ENCODE peak calls at places on chromosome 10, in ten cellular contexts. One of them, this sample, is unnamed.

GRCh38 chr10:131211146-131211545 is 100.4 kb downstream of the TCERG1L start:
- DNase-seq in upper lobe of left lung: peak; percentile 8
- DNase-seq in A549: no peak
- DNase-seq in transverse colon: no peak
- DNase-seq in suprapubic skin: no peak
- DNase-seq in testis: no peak
- DNase-seq in body of pancreas: no peak
- DNase-seq in IMR-90: no peak
- DNase-seq in NB4: no peak
- DNase-seq in adrenal gland: peak; percentile 46
- DNase-seq in this sample: no peak

GRCh38 chr10:46175311-46175710 is 111.5 kb upstream of the ANTXRL start:
- DNase-seq in body of pancreas: no peak
- DNase-seq in suprapubic skin: no peak
- DNase-seq in A549: no peak
- DNase-seq in testis: no peak
- DNase-seq in adrenal gland: no peak
- DNase-seq in transverse colon: no peak
- DNase-seq in IMR-90: no peak
- DNase-seq in upper lobe of left lung: no peak
- DNase-seq in NB4: no peak
- DNase-seq in this sample: no peak

GRCh38 chr10:48606530-48607355 is 1.9 kb upstream of the ARHGAP22 start:
- DNase-seq in adrenal gland: peak; percentile 60
- DNase-seq in upper lobe of left lung: peak; percentile 63
- DNase-seq in body of pancreas: peak; percentile 70
- DNase-seq in A549: peak; percentile 15
- DNase-seq in testis: peak; percentile 30
- DNase-seq in transverse colon: peak; percentile 25
- DNase-seq in IMR-90: peak; percentile 99
- DNase-seq in NB4: peak; percentile 98
- DNase-seq in suprapubic skin: no peak
- DNase-seq in this sample: peak; percentile 79

GRCh38 chr10:44969854-44970253 is 8.8 kb downstream of the DEPP1 start:
- DNase-seq in NB4: no peak
- DNase-seq in transverse colon: no peak
- DNase-seq in A549: no peak
- DNase-seq in body of pancreas: peak; percentile 66
- DNase-seq in testis: no peak
- DNase-seq in adrenal gland: no peak
- DNase-seq in suprapubic skin: no peak
- DNase-seq in IMR-90: no peak
- DNase-seq in upper lobe of left lung: no peak
- DNase-seq in this sample: peak; percentile 82

GRCh38 chr10:6327906-6328707 is 125.4 kb downstream of the PFKFB3 start:
- DNase-seq in upper lobe of left lung: no peak
- DNase-seq in transverse colon: no peak
- DNase-seq in NB4: no peak
- DNase-seq in adrenal gland: no peak
- DNase-seq in A549: no peak
- DNase-seq in body of pancreas: no peak
- DNase-seq in testis: no peak
- DNase-seq in IMR-90: no peak
- DNase-seq in suprapubic skin: no peak
- DNase-seq in this sample: no peak

GRCh38 chr10:110667620-110668343 is 23.6 kb downstream of the RBM20 start:
- DNase-seq in upper lobe of left lung: no peak
- DNase-seq in transverse colon: no peak
- DNase-seq in A549: no peak
- DNase-seq in body of pancreas: no peak
- DNase-seq in adrenal gland: no peak
- DNase-seq in suprapubic skin: no peak
- DNase-seq in NB4: no peak
- DNase-seq in testis: no peak
- DNase-seq in IMR-90: no peak
- DNase-seq in this sample: no peak

GRCh38 chr10:43427166-43427825 is 9.6 kb upstream of the ZNF487 start:
- DNase-seq in transverse colon: no peak
- DNase-seq in A549: no peak
- DNase-seq in upper lobe of left lung: no peak
- DNase-seq in NB4: no peak
- DNase-seq in testis: no peak
- DNase-seq in IMR-90: no peak
- DNase-seq in suprapubic skin: no peak
- DNase-seq in adrenal gland: no peak
- DNase-seq in body of pancreas: no peak
- DNase-seq in this sample: no peak

GRCh38 chr10:33337335-33337854 is 2.9 kb upstream of the NRP1 start:
- DNase-seq in adrenal gland: peak; percentile 73
- DNase-seq in transverse colon: no peak
- DNase-seq in suprapubic skin: no peak
- DNase-seq in upper lobe of left lung: no peak
- DNase-seq in A549: peak; percentile 48
- DNase-seq in NB4: no peak
- DNase-seq in testis: peak; percentile 42
- DNase-seq in IMR-90: peak; percentile 68
- DNase-seq in body of pancreas: peak; percentile 52
- DNase-seq in this sample: no peak

GRCh38 chr10:113326160-113327111 is 226.4 kb upstream of the HABP2 start:
- DNase-seq in A549: peak; percentile 86
- DNase-seq in NB4: peak; percentile 91
- DNase-seq in IMR-90: peak; percentile 81
- DNase-seq in transverse colon: peak; percentile 11
- DNase-seq in testis: peak; percentile 27
- DNase-seq in body of pancreas: peak; percentile 70
- DNase-seq in adrenal gland: peak; percentile 94
- DNase-seq in upper lobe of left lung: peak; percentile 59
- DNase-seq in suprapubic skin: peak; percentile 70
- DNase-seq in this sample: peak; percentile 55

GRCh38 chr10:44569193-44570091 is 184.5 kb upstream of the CXCL12 start:
- DNase-seq in suprapubic skin: no peak
- DNase-seq in A549: no peak
- DNase-seq in testis: peak; percentile 42
- DNase-seq in transverse colon: no peak
- DNase-seq in NB4: no peak
- DNase-seq in upper lobe of left lung: no peak
- DNase-seq in adrenal gland: peak; percentile 60
- DNase-seq in body of pancreas: peak; percentile 21
- DNase-seq in IMR-90: peak; percentile 89
- DNase-seq in this sample: peak; percentile 24

GRCh38 chr10:71462642-71462935 is 65.9 kb downstream of the CDH23 start:
- DNase-seq in IMR-90: no peak
- DNase-seq in body of pancreas: no peak
- DNase-seq in upper lobe of left lung: no peak
- DNase-seq in testis: no peak
- DNase-seq in suprapubic skin: no peak
- DNase-seq in transverse colon: no peak
- DNase-seq in adrenal gland: no peak
- DNase-seq in NB4: no peak
- DNase-seq in A549: no peak
- DNase-seq in this sample: no peak

DNA sequence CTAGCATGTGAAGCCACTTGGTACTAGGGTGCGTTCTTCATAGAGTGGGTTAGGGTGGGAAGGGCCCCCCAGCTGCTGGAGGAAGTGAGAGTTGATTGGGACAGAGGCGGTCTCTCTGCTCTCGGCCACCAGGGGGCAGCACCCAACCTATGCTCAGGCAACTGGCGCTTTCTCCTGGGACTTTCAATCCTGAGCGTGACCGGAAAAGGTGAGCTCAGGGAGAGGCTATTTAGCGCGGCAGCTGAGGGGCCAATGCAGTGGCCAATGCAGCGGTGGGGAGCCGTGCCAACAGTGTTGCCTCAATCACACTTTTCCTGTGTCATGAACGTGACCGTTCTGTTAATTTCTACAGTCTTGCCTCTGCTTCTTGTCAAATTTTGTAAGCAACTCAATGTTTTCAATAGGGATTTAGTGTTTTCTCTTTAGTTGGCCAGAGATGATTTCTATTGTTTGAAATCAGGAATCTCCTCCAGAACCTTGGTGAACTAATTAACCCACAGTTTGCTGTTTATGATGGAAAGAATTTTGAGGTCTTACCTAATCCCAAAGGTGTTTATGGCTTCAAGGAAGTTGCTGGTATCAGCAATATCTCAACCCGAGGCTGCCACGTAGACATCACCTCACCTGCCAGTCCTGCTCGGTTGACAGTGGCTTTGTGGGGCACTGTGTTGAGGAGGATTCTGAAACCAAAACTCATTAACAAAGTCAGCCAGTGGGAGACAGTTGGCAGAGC is 67.9 kb upstream of the PDZD8 start:
- DNase-seq in IMR-90: peak; percentile 32
- DNase-seq in upper lobe of left lung: peak; percentile 83
- DNase-seq in A549: peak; percentile 77
- DNase-seq in NB4: peak; percentile 86
- DNase-seq in testis: peak; percentile 91
- DNase-seq in adrenal gland: peak; percentile 90
- DNase-seq in body of pancreas: peak; percentile 89
- DNase-seq in suprapubic skin: peak; percentile 96
- DNase-seq in transverse colon: peak; percentile 85
- DNase-seq in this sample: peak; percentile 98
- H3K4me3 ChIP-seq in IMR-90: no peak overlapping the region
- H3K4me3 ChIP-seq in upper lobe of left lung: peak overlapping the region; percentile 12
- H3K4me3 ChIP-seq in A549: no peak overlapping the region
- H3K4me3 ChIP-seq in NB4: no peak overlapping the region
- H3K4me3 ChIP-seq in testis: no peak overlapping the region
- H3K4me3 ChIP-seq in adrenal gland: no peak overlapping the region
- H3K4me3 ChIP-seq in body of pancreas: no peak overlapping the region
- H3K4me3 ChIP-seq in suprapubic skin: peak overlapping the region; percentile 29
- H3K4me3 ChIP-seq in transverse colon: no peak overlapping the region
- H3K4me3 ChIP-seq in this sample: no peak overlapping the region

DNA sequence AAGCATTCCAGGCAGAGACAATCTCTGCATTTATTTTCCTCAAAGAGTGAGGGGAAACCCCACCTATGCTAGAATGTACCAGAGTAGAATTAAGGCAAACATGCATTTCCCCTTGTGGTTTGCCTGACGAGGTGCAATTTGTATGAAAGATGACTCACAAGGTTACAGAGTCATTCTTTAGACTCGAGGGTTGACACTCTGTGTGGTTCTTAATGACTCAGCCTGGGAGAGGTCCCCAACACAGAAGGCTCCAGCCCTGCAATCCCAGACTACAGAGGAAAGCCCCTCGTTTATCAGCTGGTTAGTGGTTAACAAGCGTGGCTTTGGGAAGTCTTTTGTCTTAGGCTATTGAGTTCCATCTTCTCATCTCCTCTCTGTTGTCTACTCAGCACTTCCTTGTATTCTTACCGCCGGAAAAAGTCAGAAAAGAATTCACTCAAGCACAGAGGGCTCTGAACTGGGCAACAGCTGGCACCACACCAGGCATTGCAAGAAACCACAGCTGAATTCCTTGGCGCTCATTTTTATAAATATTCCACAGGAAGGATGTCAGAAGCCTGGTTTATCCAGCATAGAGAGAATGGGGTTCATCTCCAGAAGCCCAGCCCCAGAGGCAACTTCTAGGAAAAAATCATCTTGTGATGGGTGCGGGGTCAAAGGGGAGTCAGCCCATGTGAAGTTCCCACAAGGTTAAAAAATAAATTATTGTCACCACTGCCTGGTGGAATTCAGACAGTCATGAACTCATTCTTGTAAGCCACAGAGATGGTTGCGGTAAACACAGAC is 24.4 kb upstream of the SVIL start:
- DNase-seq in testis: no peak
- DNase-seq in suprapubic skin: no peak
- DNase-seq in body of pancreas: peak; percentile 63
- DNase-seq in NB4: peak; percentile 85
- DNase-seq in A549: peak; percentile 96
- DNase-seq in transverse colon: peak; percentile 29
- DNase-seq in IMR-90: peak; percentile 100
- DNase-seq in adrenal gland: peak; percentile 76
- DNase-seq in upper lobe of left lung: peak; percentile 88
- DNase-seq in this sample: peak; percentile 45
- TF ChIP-seq POLR2A in testis: no peak
- TF ChIP-seq POLR2A in suprapubic skin: no peak
- TF ChIP-seq POLR2A in body of pancreas: no peak
- TF ChIP-seq POLR2A in NB4: no peak
- TF ChIP-seq POLR2A in A549: no peak
- TF ChIP-seq POLR2A in transverse colon: no peak
- TF ChIP-seq POLR2A in IMR-90: no peak
- TF ChIP-seq POLR2A in adrenal gland: no peak
- TF ChIP-seq POLR2A in upper lobe of left lung: no peak
- TF ChIP-seq POLR2A in this sample: no peak

GRCh38 chr10:101018118-101018599 is 12.8 kb downstream of the PDZD7 start:
- DNase-seq in upper lobe of left lung: no peak
- DNase-seq in transverse colon: no peak
- DNase-seq in body of pancreas: no peak
- DNase-seq in IMR-90: no peak
- DNase-seq in NB4: peak; percentile 95
- DNase-seq in testis: no peak
- DNase-seq in suprapubic skin: no peak
- DNase-seq in adrenal gland: no peak
- DNase-seq in A549: no peak
- DNase-seq in this sample: no peak
- H3K4me3 ChIP-seq in upper lobe of left lung: no peak overlapping the region
- H3K4me3 ChIP-seq in transverse colon: no peak overlapping the region
- H3K4me3 ChIP-seq in body of pancreas: no peak overlapping the region
- H3K4me3 ChIP-seq in IMR-90: no peak overlapping the region
- H3K4me3 ChIP-seq in NB4: peak overlapping the region; percentile 42
- H3K4me3 ChIP-seq in testis: no peak overlapping the region
- H3K4me3 ChIP-seq in suprapubic skin: no peak overlapping the region
- H3K4me3 ChIP-seq in adrenal gland: no peak overlapping the region
- H3K4me3 ChIP-seq in A549: no peak overlapping the region
- H3K4me3 ChIP-seq in this sample: no peak overlapping the region

DNA sequence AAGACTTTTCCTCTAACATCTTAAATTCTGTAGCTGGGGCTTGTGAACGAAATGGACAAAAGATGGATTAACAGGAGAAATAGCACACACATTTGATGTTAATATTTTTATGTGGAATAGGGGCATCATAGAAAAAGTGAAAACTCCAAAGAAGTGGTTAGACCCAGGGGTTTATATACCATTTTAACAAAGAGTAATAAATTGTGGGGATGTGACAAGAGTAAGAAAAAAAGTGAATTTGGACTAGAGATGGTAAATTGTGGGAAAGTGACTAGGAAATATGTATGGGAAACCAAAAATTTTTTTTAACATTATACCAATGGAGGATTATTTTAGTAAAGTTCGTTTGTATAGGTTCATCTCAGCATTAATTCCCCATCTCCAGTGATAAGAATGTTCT is 8.2 kb downstream of the SLC39A12 start:
- DNase-seq in A549: no peak
- DNase-seq in NB4: no peak
- DNase-seq in IMR-90: no peak
- DNase-seq in transverse colon: no peak
- DNase-seq in testis: no peak
- DNase-seq in body of pancreas: no peak
- DNase-seq in upper lobe of left lung: no peak
- DNase-seq in adrenal gland: no peak
- DNase-seq in suprapubic skin: no peak
- DNase-seq in this sample: no peak
- TF ChIP-seq POLR2A in A549: no peak
- TF ChIP-seq POLR2A in NB4: no peak
- TF ChIP-seq POLR2A in IMR-90: no peak
- TF ChIP-seq POLR2A in transverse colon: no peak
- TF ChIP-seq POLR2A in testis: no peak
- TF ChIP-seq POLR2A in body of pancreas: no peak
- TF ChIP-seq POLR2A in upper lobe of left lung: no peak
- TF ChIP-seq POLR2A in adrenal gland: no peak
- TF ChIP-seq POLR2A in suprapubic skin: no peak
- TF ChIP-seq POLR2A in this sample: no peak

This sample was measured in lower leg skin.